ENCODE peak calls at places on chromosomes 2 and 18, in ten cellular contexts. One of them, this sample, is unnamed.

GRCh38 chr18:10320848-10321247 is 133.6 kb upstream of the APCDD1 start:
- DNase-seq in H1: no peak
- DNase-seq in cardiac muscle cell: no peak
- DNase-seq in A549: no peak
- DNase-seq in uterus: no peak
- DNase-seq in suprapubic skin: no peak
- DNase-seq in dorsolateral prefrontal cortex: no peak
- DNase-seq in ascending aorta: no peak
- DNase-seq in K562: no peak
- DNase-seq in stomach: no peak
- DNase-seq in this sample: no peak

GRCh38 chr18:28606686-28607085 is 429.8 kb upstream of the CDH2 start:
- DNase-seq in suprapubic skin: no peak
- DNase-seq in cardiac muscle cell: no peak
- DNase-seq in uterus: no peak
- DNase-seq in K562: no peak
- DNase-seq in A549: no peak
- DNase-seq in dorsolateral prefrontal cortex: no peak
- DNase-seq in H1: no peak
- DNase-seq in stomach: no peak
- DNase-seq in ascending aorta: no peak
- DNase-seq in this sample: no peak

GRCh38 chr2:53646788-53647187 is 120.8 kb upstream of the CHAC2 start:
- DNase-seq in stomach: no peak
- DNase-seq in A549: no peak
- DNase-seq in cardiac muscle cell: no peak
- DNase-seq in uterus: no peak
- DNase-seq in suprapubic skin: no peak
- DNase-seq in ascending aorta: no peak
- DNase-seq in K562: no peak
- DNase-seq in H1: peak
- DNase-seq in dorsolateral prefrontal cortex: no peak
- DNase-seq in this sample: no peak

GRCh38 chr2:223051580-223052375 is at the start of gene KCNE4:
- DNase-seq in suprapubic skin: no peak
- DNase-seq in A549: no peak
- DNase-seq in ascending aorta: peak
- DNase-seq in H1: no peak
- DNase-seq in K562: no peak
- DNase-seq in dorsolateral prefrontal cortex: no peak
- DNase-seq in uterus: peak
- DNase-seq in stomach: peak
- DNase-seq in cardiac muscle cell: no peak
- DNase-seq in this sample: no peak

GRCh38 chr2:96100893-96101304 is 15.5 kb downstream of the ADRA2B start:
- DNase-seq in stomach: peak
- DNase-seq in dorsolateral prefrontal cortex: peak
- DNase-seq in H1: no peak
- DNase-seq in suprapubic skin: no peak
- DNase-seq in uterus: no peak
- DNase-seq in K562: no peak
- DNase-seq in cardiac muscle cell: no peak
- DNase-seq in A549: no peak
- DNase-seq in ascending aorta: peak
- DNase-seq in this sample: peak

GRCh38 chr2:215410932-215411285 is 25.0 kb downstream of the FN1 start:
- DNase-seq in suprapubic skin: no peak
- DNase-seq in dorsolateral prefrontal cortex: no peak
- DNase-seq in H1: no peak
- DNase-seq in A549: peak
- DNase-seq in K562: no peak
- DNase-seq in stomach: no peak
- DNase-seq in ascending aorta: no peak
- DNase-seq in cardiac muscle cell: no peak
- DNase-seq in uterus: no peak
- DNase-seq in this sample: no peak

GRCh38 chr18:53817976-53818950 is 406.2 kb downstream of the MBD2 start:
- DNase-seq in K562: no peak
- DNase-seq in dorsolateral prefrontal cortex: no peak
- DNase-seq in cardiac muscle cell: no peak
- DNase-seq in A549: peak
- DNase-seq in H1: no peak
- DNase-seq in suprapubic skin: no peak
- DNase-seq in ascending aorta: no peak
- DNase-seq in stomach: no peak
- DNase-seq in uterus: no peak
- DNase-seq in this sample: no peak

GRCh38 chr2:212237350-212238095 is 301.1 kb downstream of the ERBB4 start:
- DNase-seq in cardiac muscle cell: peak
- DNase-seq in stomach: no peak
- DNase-seq in dorsolateral prefrontal cortex: peak
- DNase-seq in ascending aorta: no peak
- DNase-seq in uterus: no peak
- DNase-seq in suprapubic skin: no peak
- DNase-seq in A549: no peak
- DNase-seq in H1: no peak
- DNase-seq in K562: no peak
- DNase-seq in this sample: no peak

GRCh38 chr2:135876066-135876711 is at the start of gene MCM6:
- DNase-seq in stomach: peak
- DNase-seq in cardiac muscle cell: peak
- DNase-seq in A549: peak
- DNase-seq in H1: peak
- DNase-seq in suprapubic skin: peak
- DNase-seq in K562: peak
- DNase-seq in uterus: peak
- DNase-seq in ascending aorta: peak
- DNase-seq in dorsolateral prefrontal cortex: peak
- DNase-seq in this sample: peak

GRCh38 chr2:33873206-33873605 is 274.1 kb upstream of the FAM98A start:
- DNase-seq in K562: no peak
- DNase-seq in cardiac muscle cell: no peak
- DNase-seq in dorsolateral prefrontal cortex: no peak
- DNase-seq in stomach: no peak
- DNase-seq in ascending aorta: no peak
- DNase-seq in uterus: no peak
- DNase-seq in A549: no peak
- DNase-seq in H1: no peak
- DNase-seq in suprapubic skin: no peak
- DNase-seq in this sample: no peak

GRCh38 chr2:154229971-154230370 is 358.2 kb downstream of the GALNT13 start:
- DNase-seq in uterus: no peak
- DNase-seq in suprapubic skin: no peak
- DNase-seq in H1: no peak
- DNase-seq in dorsolateral prefrontal cortex: no peak
- DNase-seq in ascending aorta: no peak
- DNase-seq in cardiac muscle cell: no peak
- DNase-seq in stomach: no peak
- DNase-seq in A549: no peak
- DNase-seq in K562: no peak
- DNase-seq in this sample: no peak

GRCh38 chr18:62339106-62339988 is 14.2 kb downstream of the TNFRSF11A start:
- DNase-seq in dorsolateral prefrontal cortex: no peak
- DNase-seq in ascending aorta: no peak
- DNase-seq in K562: no peak
- DNase-seq in suprapubic skin: no peak
- DNase-seq in cardiac muscle cell: no peak
- DNase-seq in stomach: no peak
- DNase-seq in A549: peak
- DNase-seq in H1: no peak
- DNase-seq in uterus: no peak
- DNase-seq in this sample: no peak

GRCh38 chr2:167816897-167817296 is 430.5 kb downstream of the STK39 start:
- DNase-seq in uterus: no peak
- DNase-seq in H1: no peak
- DNase-seq in cardiac muscle cell: no peak
- DNase-seq in A549: no peak
- DNase-seq in K562: no peak
- DNase-seq in dorsolateral prefrontal cortex: no peak
- DNase-seq in stomach: no peak
- DNase-seq in ascending aorta: no peak
- DNase-seq in suprapubic skin: no peak
- DNase-seq in this sample: no peak

GRCh38 chr2:156476516-156477206 is 40.5 kb downstream of the GPD2 start:
- DNase-seq in suprapubic skin: no peak
- DNase-seq in uterus: no peak
- DNase-seq in dorsolateral prefrontal cortex: no peak
- DNase-seq in cardiac muscle cell: no peak
- DNase-seq in A549: no peak
- DNase-seq in stomach: no peak
- DNase-seq in ascending aorta: no peak
- DNase-seq in K562: no peak
- DNase-seq in H1: no peak
- DNase-seq in this sample: no peak

GRCh38 chr18:58054041-58054733 is 10.2 kb downstream of the NEDD4L start:
- DNase-seq in uterus: no peak
- DNase-seq in cardiac muscle cell: no peak
- DNase-seq in stomach: no peak
- DNase-seq in ascending aorta: no peak
- DNase-seq in K562: no peak
- DNase-seq in H1: no peak
- DNase-seq in suprapubic skin: no peak
- DNase-seq in A549: peak
- DNase-seq in dorsolateral prefrontal cortex: no peak
- DNase-seq in this sample: no peak

GRCh38 chr2:175203621-175204496 is 22.3 kb upstream of the ATP5MC3 start:
- DNase-seq in dorsolateral prefrontal cortex: peak
- DNase-seq in suprapubic skin: no peak
- DNase-seq in stomach: peak
- DNase-seq in ascending aorta: no peak
- DNase-seq in cardiac muscle cell: peak
- DNase-seq in H1: no peak
- DNase-seq in A549: peak
- DNase-seq in uterus: no peak
- DNase-seq in K562: peak
- DNase-seq in this sample: no peak

GRCh38 chr2:46555011-46555410 is 75.6 kb downstream of the TMEM247 start:
- DNase-seq in dorsolateral prefrontal cortex: no peak
- DNase-seq in cardiac muscle cell: no peak
- DNase-seq in ascending aorta: no peak
- DNase-seq in A549: no peak
- DNase-seq in H1: no peak
- DNase-seq in uterus: no peak
- DNase-seq in stomach: no peak
- DNase-seq in suprapubic skin: no peak
- DNase-seq in K562: no peak
- DNase-seq in this sample: peak

GRCh38 chr2:196239622-196240587 is 68.5 kb upstream of the STK17B start:
- DNase-seq in A549: no peak
- DNase-seq in stomach: peak
- DNase-seq in K562: peak
- DNase-seq in cardiac muscle cell: no peak
- DNase-seq in ascending aorta: peak
- DNase-seq in dorsolateral prefrontal cortex: no peak
- DNase-seq in suprapubic skin: peak
- DNase-seq in uterus: peak
- DNase-seq in H1: no peak
- DNase-seq in this sample: no peak

GRCh38 chr2:40332096-40332826 is 119.6 kb downstream of the SLC8A1 start:
- DNase-seq in ascending aorta: no peak
- DNase-seq in H1: no peak
- DNase-seq in cardiac muscle cell: no peak
- DNase-seq in stomach: no peak
- DNase-seq in A549: peak
- DNase-seq in uterus: no peak
- DNase-seq in suprapubic skin: no peak
- DNase-seq in K562: no peak
- DNase-seq in dorsolateral prefrontal cortex: no peak
- DNase-seq in this sample: no peak
- TF ChIP-seq CTCF in ascending aorta: no peak
- TF ChIP-seq CTCF in H1: no peak
- TF ChIP-seq CTCF in cardiac muscle cell: no peak
- TF ChIP-seq CTCF in stomach: no peak
- TF ChIP-seq CTCF in A549: no peak
- TF ChIP-seq CTCF in uterus: no peak
- TF ChIP-seq CTCF in suprapubic skin: no peak
- TF ChIP-seq CTCF in K562: no peak
- TF ChIP-seq CTCF in dorsolateral prefrontal cortex: no peak
- TF ChIP-seq CTCF in this sample: no peak

GRCh38 chr18:48409591-48410094 is 460 bp upstream of the ZBTB7C start:
- DNase-seq in stomach: no peak
- DNase-seq in K562: no peak
- DNase-seq in suprapubic skin: no peak
- DNase-seq in cardiac muscle cell: peak
- DNase-seq in ascending aorta: peak
- DNase-seq in H1: no peak
- DNase-seq in A549: no peak
- DNase-seq in uterus: peak
- DNase-seq in dorsolateral prefrontal cortex: peak
- DNase-seq in this sample: peak
- H3K4me3 ChIP-seq in stomach: peak
- H3K4me3 ChIP-seq in K562: peak
- H3K4me3 ChIP-seq in suprapubic skin: peak
- H3K4me3 ChIP-seq in cardiac muscle cell: peak
- H3K4me3 ChIP-seq in ascending aorta: peak
- H3K4me3 ChIP-seq in H1: peak
- H3K4me3 ChIP-seq in A549: peak
- H3K4me3 ChIP-seq in uterus: peak
- H3K4me3 ChIP-seq in dorsolateral prefrontal cortex: peak
- H3K4me3 ChIP-seq in this sample: peak

GRCh38 chr2:101902169-101902568 is 89.6 kb upstream of the IL1R2 start:
- DNase-seq in ascending aorta: no peak
- DNase-seq in A549: no peak
- DNase-seq in uterus: no peak
- DNase-seq in suprapubic skin: no peak
- DNase-seq in K562: no peak
- DNase-seq in dorsolateral prefrontal cortex: no peak
- DNase-seq in cardiac muscle cell: no peak
- DNase-seq in stomach: no peak
- DNase-seq in H1: no peak
- DNase-seq in this sample: no peak
- H3K27ac ChIP-seq in ascending aorta: no peak
- H3K27ac ChIP-seq in A549: no peak
- H3K27ac ChIP-seq in uterus: no peak
- H3K27ac ChIP-seq in suprapubic skin: no peak
- H3K27ac ChIP-seq in K562: no peak
- H3K27ac ChIP-seq in dorsolateral prefrontal cortex: no peak
- H3K27ac ChIP-seq in cardiac muscle cell: no peak
- H3K27ac ChIP-seq in stomach: no peak
- H3K27ac ChIP-seq in H1: no peak
- H3K27ac ChIP-seq in this sample: no peak

DNA sequence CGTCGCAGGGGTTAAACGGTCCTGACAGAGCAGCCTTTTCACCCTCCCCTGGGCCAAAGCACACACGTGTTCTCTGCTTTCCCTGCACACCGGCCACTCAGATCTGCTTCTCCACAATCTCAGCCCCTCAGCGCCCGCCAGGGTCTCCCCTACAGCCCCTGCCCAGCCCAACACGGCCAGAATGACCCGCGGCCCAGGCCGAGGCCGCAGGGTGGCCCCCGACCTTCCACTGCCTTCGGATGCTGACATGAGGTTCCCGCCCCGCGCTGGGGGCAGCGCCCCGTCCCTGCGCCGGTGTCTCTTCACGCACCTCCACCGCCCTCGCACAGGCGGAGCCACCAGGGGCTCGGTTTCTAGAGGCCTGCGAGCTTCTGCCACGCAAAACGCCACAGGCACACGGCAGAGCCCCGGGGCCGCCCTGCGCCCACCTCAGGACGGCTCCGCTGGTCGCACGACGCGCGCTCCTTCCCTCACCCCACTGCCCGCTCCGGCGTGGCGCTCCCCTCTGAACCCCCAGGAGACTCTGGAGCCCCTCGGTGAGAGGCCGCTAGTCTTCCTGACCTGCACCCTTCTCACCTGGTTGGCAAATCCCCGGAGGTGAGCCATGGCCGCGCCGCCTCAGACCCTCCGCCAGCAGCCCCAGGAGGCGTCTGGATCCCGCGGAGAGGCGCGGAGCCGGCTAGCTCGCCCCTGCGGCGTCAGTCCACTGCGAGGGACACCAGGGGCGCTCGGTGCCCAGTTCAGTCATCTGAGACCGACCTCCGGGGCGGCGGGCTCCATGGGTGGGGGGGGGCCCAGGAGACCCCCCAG is 749 bp downstream of the STK25 start:
- DNase-seq in ascending aorta: no peak
- DNase-seq in K562: peak
- DNase-seq in H1: no peak
- DNase-seq in cardiac muscle cell: peak
- DNase-seq in dorsolateral prefrontal cortex: no peak
- DNase-seq in stomach: peak
- DNase-seq in suprapubic skin: no peak
- DNase-seq in uterus: no peak
- DNase-seq in A549: peak
- DNase-seq in this sample: no peak
- TF ChIP-seq CTCF in ascending aorta: peak
- TF ChIP-seq CTCF in K562: peak
- TF ChIP-seq CTCF in H1: no peak
- TF ChIP-seq CTCF in cardiac muscle cell: peak
- TF ChIP-seq CTCF in dorsolateral prefrontal cortex: no peak
- TF ChIP-seq CTCF in stomach: no peak
- TF ChIP-seq CTCF in suprapubic skin: no peak
- TF ChIP-seq CTCF in uterus: no peak
- TF ChIP-seq CTCF in A549: no peak
- TF ChIP-seq CTCF in this sample: no peak